ENCODE peak calls at places on chromosomes 7 and 10, in seven cellular contexts. One of them, this sample, is unnamed.

GRCh38 chr10:126519992-126520391 is 131.7 kb upstream of the ADAM12 start:
- DNase-seq in cardiac septum: no peak
- DNase-seq in stimulated activated CD8-positive, alpha-beta memory T cell treated with anti-CD3 and anti-CD28 coated beads, Interleukin-2, amount 100 ng/mL, for 1 hour: no peak
- DNase-seq in K562: no peak
- DNase-seq in amygdala: no peak
- DNase-seq in NCI-H1105 treated with DMSO at 0.1 percent for 48 hours: no peak
- DNase-seq in sigmoid colon: no peak
- DNase-seq in this sample: no peak

GRCh38 chr7:7766671-7767070 is 48.3 kb upstream of the RPA3 start:
- DNase-seq in sigmoid colon: no peak
- DNase-seq in stimulated activated CD8-positive, alpha-beta memory T cell treated with anti-CD3 and anti-CD28 coated beads, Interleukin-2, amount 100 ng/mL, for 1 hour: no peak
- DNase-seq in amygdala: no peak
- DNase-seq in K562: no peak
- DNase-seq in cardiac septum: no peak
- DNase-seq in NCI-H1105 treated with DMSO at 0.1 percent for 48 hours: no peak
- DNase-seq in this sample: no peak

GRCh38 chr7:29424984-29425309 is 138.7 kb upstream of the PRR15 start:
- DNase-seq in stimulated activated CD8-positive, alpha-beta memory T cell treated with anti-CD3 and anti-CD28 coated beads, Interleukin-2, amount 100 ng/mL, for 1 hour: no peak
- DNase-seq in NCI-H1105 treated with DMSO at 0.1 percent for 48 hours: no peak
- DNase-seq in amygdala: no peak
- DNase-seq in cardiac septum: no peak
- DNase-seq in K562: no peak
- DNase-seq in sigmoid colon: no peak
- DNase-seq in this sample: no peak

GRCh38 chr7:74033372-74034311 is 5.7 kb downstream of the ELN start:
- DNase-seq in K562: peak
- DNase-seq in amygdala: peak
- DNase-seq in NCI-H1105 treated with DMSO at 0.1 percent for 48 hours: no peak
- DNase-seq in cardiac septum: no peak
- DNase-seq in sigmoid colon: peak
- DNase-seq in stimulated activated CD8-positive, alpha-beta memory T cell treated with anti-CD3 and anti-CD28 coated beads, Interleukin-2, amount 100 ng/mL, for 1 hour: no peak
- DNase-seq in this sample: no peak

GRCh38 chr7:44212581-44213184 is 11.9 kb downstream of the YKT6 start:
- DNase-seq in cardiac septum: no peak
- DNase-seq in sigmoid colon: peak
- DNase-seq in NCI-H1105 treated with DMSO at 0.1 percent for 48 hours: peak
- DNase-seq in amygdala: no peak
- DNase-seq in stimulated activated CD8-positive, alpha-beta memory T cell treated with anti-CD3 and anti-CD28 coated beads, Interleukin-2, amount 100 ng/mL, for 1 hour: no peak
- DNase-seq in K562: no peak
- DNase-seq in this sample: no peak

GRCh38 chr7:10568891-10569290 is 404.8 kb upstream of the PHF14 start:
- DNase-seq in K562: no peak
- DNase-seq in NCI-H1105 treated with DMSO at 0.1 percent for 48 hours: no peak
- DNase-seq in amygdala: no peak
- DNase-seq in sigmoid colon: no peak
- DNase-seq in stimulated activated CD8-positive, alpha-beta memory T cell treated with anti-CD3 and anti-CD28 coated beads, Interleukin-2, amount 100 ng/mL, for 1 hour: no peak
- DNase-seq in cardiac septum: no peak
- DNase-seq in this sample: no peak

GRCh38 chr10:7425691-7426090 is 14.9 kb upstream of the SFMBT2 start:
- DNase-seq in cardiac septum: no peak
- DNase-seq in amygdala: no peak
- DNase-seq in K562: no peak
- DNase-seq in NCI-H1105 treated with DMSO at 0.1 percent for 48 hours: no peak
- DNase-seq in stimulated activated CD8-positive, alpha-beta memory T cell treated with anti-CD3 and anti-CD28 coated beads, Interleukin-2, amount 100 ng/mL, for 1 hour: no peak
- DNase-seq in sigmoid colon: no peak
- DNase-seq in this sample: no peak

GRCh38 chr7:21948364-21948763 is 2.7 kb upstream of the CDCA7L start:
- DNase-seq in sigmoid colon: no peak
- DNase-seq in stimulated activated CD8-positive, alpha-beta memory T cell treated with anti-CD3 and anti-CD28 coated beads, Interleukin-2, amount 100 ng/mL, for 1 hour: no peak
- DNase-seq in NCI-H1105 treated with DMSO at 0.1 percent for 48 hours: no peak
- DNase-seq in amygdala: no peak
- DNase-seq in cardiac septum: no peak
- DNase-seq in K562: no peak
- DNase-seq in this sample: no peak

GRCh38 chr7:41886906-41887311 is 184.0 kb upstream of the INHBA start:
- DNase-seq in cardiac septum: no peak
- DNase-seq in sigmoid colon: peak
- DNase-seq in K562: no peak
- DNase-seq in NCI-H1105 treated with DMSO at 0.1 percent for 48 hours: no peak
- DNase-seq in stimulated activated CD8-positive, alpha-beta memory T cell treated with anti-CD3 and anti-CD28 coated beads, Interleukin-2, amount 100 ng/mL, for 1 hour: no peak
- DNase-seq in amygdala: no peak
- DNase-seq in this sample: no peak

GRCh38 chr7:29468196-29468595 is 95.4 kb upstream of the PRR15 start:
- DNase-seq in cardiac septum: no peak
- DNase-seq in stimulated activated CD8-positive, alpha-beta memory T cell treated with anti-CD3 and anti-CD28 coated beads, Interleukin-2, amount 100 ng/mL, for 1 hour: no peak
- DNase-seq in amygdala: no peak
- DNase-seq in NCI-H1105 treated with DMSO at 0.1 percent for 48 hours: no peak
- DNase-seq in sigmoid colon: no peak
- DNase-seq in K562: no peak
- DNase-seq in this sample: no peak

GRCh38 chr10:78348416-78349164 is 314.9 kb downstream of the RPS24 start:
- DNase-seq in amygdala: no peak
- DNase-seq in NCI-H1105 treated with DMSO at 0.1 percent for 48 hours: no peak
- DNase-seq in sigmoid colon: peak
- DNase-seq in stimulated activated CD8-positive, alpha-beta memory T cell treated with anti-CD3 and anti-CD28 coated beads, Interleukin-2, amount 100 ng/mL, for 1 hour: no peak
- DNase-seq in K562: no peak
- DNase-seq in cardiac septum: peak
- DNase-seq in this sample: no peak

GRCh38 chr10:117509573-117509972 is 33.0 kb upstream of the EMX2 start:
- DNase-seq in NCI-H1105 treated with DMSO at 0.1 percent for 48 hours: no peak
- DNase-seq in K562: no peak
- DNase-seq in stimulated activated CD8-positive, alpha-beta memory T cell treated with anti-CD3 and anti-CD28 coated beads, Interleukin-2, amount 100 ng/mL, for 1 hour: no peak
- DNase-seq in sigmoid colon: peak
- DNase-seq in cardiac septum: no peak
- DNase-seq in amygdala: no peak
- DNase-seq in this sample: no peak

GRCh38 chr10:119409906-119410305 is 132.6 kb downstream of the RGS10 start:
- DNase-seq in cardiac septum: peak
- DNase-seq in NCI-H1105 treated with DMSO at 0.1 percent for 48 hours: no peak
- DNase-seq in stimulated activated CD8-positive, alpha-beta memory T cell treated with anti-CD3 and anti-CD28 coated beads, Interleukin-2, amount 100 ng/mL, for 1 hour: no peak
- DNase-seq in sigmoid colon: peak
- DNase-seq in K562: no peak
- DNase-seq in amygdala: no peak
- DNase-seq in this sample: no peak